ENCODE peak calls at places on chromosome 17, in four cellular contexts. V is HCT116, K is HepG2, F is GM12878. U is an unnamed sample.

GRCh38 chr17:3893003-3893719 is at the start of gene CAMKK1:
- DNase-seq in V (peak), K (peak), F (no peak), U (peak)

GRCh38 chr17:41026668-41027471 is at the start of gene KRTAP1-5:
- DNase-seq in V (no peak), K (no peak), F (no peak), U (no peak)

GRCh38 chr17:78040561-78041400 is 82.3 kb downstream of the TNRC6C start:
- DNase-seq in V (peak), K (no peak), F (peak), U (no peak)

GRCh38 chr17:14205992-14206461 is 30.6 kb downstream of the CDRT15 start:
- DNase-seq in V (peak), K (no peak), F (no peak), U (no peak)

GRCh38 chr17:64074704-64075484 is 54.5 kb upstream of the ICAM2 start:
- DNase-seq in V (no peak), K (peak), F (no peak), U (no peak)

GRCh38 chr17:56656961-56657360 is 63.5 kb downstream of the NOG start:
- DNase-seq in V (no peak), K (no peak), F (no peak), U (no peak)

GRCh38 chr17:68514809-68515208 is 2.6 kb downstream of the PRKAR1A start:
- DNase-seq in V (no peak), K (peak), F (no peak), U (no peak)

GRCh38 chr17:10226930-10227695 is 28.7 kb upstream of the GAS7 start:
- DNase-seq in V (peak), K (peak), F (no peak), U (peak)

GRCh38 chr17:5661486-5662125 is 77.3 kb upstream of the NLRP1 start:
- DNase-seq in V (no peak), K (no peak), F (no peak), U (no peak)

GRCh38 chr17:27778193-27778592 is 22.1 kb downstream of the NOS2 start:
- DNase-seq in V (no peak), K (no peak), F (no peak), U (no peak)

GRCh38 chr17:48068491-48068961 is 20.4 kb downstream of the NFE2L1 start:
- DNase-seq in V (no peak), K (peak), F (no peak), U (no peak)

GRCh38 chr17:249236-249993 is 68.0 kb upstream of the DOC2B start:
- DNase-seq in V (no peak), K (no peak), F (no peak), U (no peak)

GRCh38 chr17:21379080-21379711 is 3.0 kb downstream of the KCNJ12 start:
- DNase-seq in V (no peak), K (no peak), F (no peak), U (no peak)

GRCh38 chr17:39694593-39694992 is 5.3 kb upstream of the ERBB2 start:
- DNase-seq in V (no peak), K (no peak), F (no peak), U (no peak)

GRCh38 chr17:76554131-76554530 is 14.3 kb downstream of the PRCD start:
- DNase-seq in V (no peak), K (no peak), F (no peak), U (no peak)

GRCh38 chr17:62601438-62601837 is 26.0 kb upstream of the MRC2 start:
- DNase-seq in V (no peak), K (no peak), F (no peak), U (no peak)

GRCh38 chr17:72334205-72334604 is 213.4 kb downstream of the SOX9 start:
- DNase-seq in V (no peak), K (no peak), F (no peak), U (no peak)

GRCh38 chr17:7541074-7541621 is 7.7 kb upstream of the TNFSF12 start:
- DNase-seq in V (no peak), K (no peak), F (no peak), U (no peak)

GRCh38 chr17:45905812-45906211 is 11.5 kb downstream of the MAPT start:
- DNase-seq in V (no peak), K (no peak), F (no peak), U (no peak)

GRCh38 chr17:55911186-55911585 is 160.3 kb downstream of the PCTP start:
- DNase-seq in V (no peak), K (no peak), F (no peak), U (no peak)

GRCh38 chr17:79544142-79544914 is 66.5 kb downstream of the RBFOX3 start:
- DNase-seq in V (no peak), K (no peak), F (no peak), U (no peak)

GRCh38 chr17:56026894-56027293 is 126.4 kb upstream of the ANKFN1 start:
- DNase-seq in V (no peak), K (peak), F (no peak), U (no peak)

GRCh38 chr17:42388381-42389134 is at the start of gene STAT3:
- DNase-seq in V (peak), K (peak), F (peak), U (peak)

GRCh38 chr17:35716897-35717839 is 14.3 kb upstream of the RASL10B start:
- DNase-seq in V (no peak), K (no peak), F (no peak), U (no peak)

GRCh38 chr17:78108726-78109488 is 19.6 kb downstream of the TMC6 start:
- DNase-seq in V (no peak), K (peak), F (no peak), U (no peak)

GRCh38 chr17:55245986-55246385 is 18.8 kb upstream of the HLF start:
- DNase-seq in V (no peak), K (no peak), F (no peak), U (no peak)

GRCh38 chr17:27226611-27227234 is 67.2 kb upstream of the WSB1 start:
- DNase-seq in V (no peak), K (no peak), F (no peak), U (no peak)

DNA sequence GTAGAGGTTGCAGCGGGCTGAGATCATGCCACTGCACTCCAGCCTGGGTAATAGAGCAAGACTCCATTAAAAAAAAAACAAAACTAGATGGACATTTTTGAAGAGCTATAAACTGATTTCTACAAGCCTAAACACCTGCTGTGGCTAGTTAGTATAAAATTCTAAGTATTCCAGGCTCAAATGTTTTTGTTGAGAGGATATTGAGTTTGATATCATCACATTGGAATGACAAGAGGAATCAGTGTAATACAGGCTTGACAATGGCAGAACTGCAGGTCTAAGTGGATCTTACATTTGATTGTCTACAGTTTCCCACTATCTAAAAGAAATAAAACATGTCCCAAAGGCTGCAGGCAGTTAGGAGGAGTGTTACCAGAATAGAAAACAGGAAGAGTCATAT is 23.9 kb upstream of the DLX3 start:
- DNase-seq in V (no peak), K (no peak), F (no peak), U (no peak)
- TF ChIP-seq ZNF274 in V (no peak), K (no peak), F (no peak), U (no peak)

GRCh38 chr17:16027708-16028584 is 28.3 kb downstream of the TTC19 start:
- DNase-seq in V (peak), K (peak), F (peak), U (no peak)
- TF ChIP-seq YY1 in V (no peak), K (no peak), F (no peak), U (no peak)

GRCh38 chr17:83002118-83002805 is 77.1 kb upstream of the METRNL start:
- DNase-seq in V (no peak), K (no peak), F (no peak), U (no peak)

GRCh38 chr17:83004791-83005380 is 74.5 kb upstream of the METRNL start:
- DNase-seq in V (no peak), K (no peak), F (no peak), U (no peak)

GRCh38 chr17:83005639-83006038 is 73.8 kb upstream of the METRNL start:
- DNase-seq in V (no peak), K (no peak), F (no peak), U (no peak)

GRCh38 chr17:82998637-82999036 is 80.8 kb upstream of the METRNL start:
- DNase-seq in V (no peak), K (no peak), F (no peak), U (no peak)

DNA sequence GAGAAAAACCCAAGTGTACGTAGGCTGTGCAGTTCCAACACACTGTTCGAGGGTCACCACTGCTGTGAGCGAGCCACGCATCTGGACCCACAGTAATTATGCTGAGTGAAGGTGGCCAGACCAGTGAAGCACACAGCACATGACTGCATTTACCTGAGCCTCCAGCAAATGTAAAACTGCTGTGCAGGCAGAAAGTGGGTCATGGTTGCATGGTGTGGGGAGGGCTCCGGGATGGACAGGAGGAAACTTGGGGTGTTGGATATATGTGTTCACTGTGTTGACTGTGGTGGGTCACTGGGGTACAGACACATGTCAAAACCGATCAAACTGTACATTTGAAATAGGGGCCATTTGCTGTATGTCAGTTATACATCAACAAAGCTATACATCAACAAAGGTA is 78.7 kb upstream of the METRNL start:
- DNase-seq in V (no peak), K (no peak), F (no peak), U (no peak)
- H3K4me3 ChIP-seq in V (no peak), K (no peak), F (no peak), U (no peak)

GRCh38 chr17:66920426-66920825 is 44.1 kb upstream of the CACNG4 start:
- DNase-seq in V (no peak), K (no peak), F (no peak), U (no peak)

GRCh38 chr17:66923881-66924280 is 40.6 kb upstream of the CACNG4 start:
- DNase-seq in V (no peak), K (peak), F (no peak), U (no peak)

GRCh38 chr17:66918896-66919295 is 45.6 kb upstream of the CACNG4 start:
- DNase-seq in V (no peak), K (no peak), F (no peak), U (no peak)

GRCh38 chr17:66916946-66917345 is 47.6 kb upstream of the CACNG4 start:
- DNase-seq in V (no peak), K (no peak), F (no peak), U (no peak)

GRCh38 chr17:66920965-66921364 is 43.5 kb upstream of the CACNG4 start:
- DNase-seq in V (no peak), K (no peak), F (no peak), U (no peak)
- TF ChIP-seq ZNF274 in V (no peak), K (no peak), F (no peak), U (no peak)

GRCh38 chr17:1931759-1932579 is 93.2 kb downstream of the RTN4RL1 start:
- DNase-seq in V (no peak), K (peak), F (no peak), U (peak)
- TF ChIP-seq YY1 in V (no peak), K (no peak), F (no peak), U (no peak)

U was measured in NT2/D1.